ENCODE peak calls at places on chromosomes 1 and 21, in eight cellular contexts. Y, C, R, O, N, H, S and E are unnamed samples.

GRCh38 chr1:31785020-31785946 is 21.1 kb upstream of the ADGRB2 start:
- DNase-seq in Y (no peak), C (peak), R (no peak), O (no peak), N (no peak), H (peak), S (no peak), E (peak)

GRCh38 chr1:245997471-245998258 is 509.4 kb downstream of the SMYD3 start:
- DNase-seq in Y (no peak), C (no peak), R (no peak), O (peak), N (peak), H (no peak), S (peak), E (no peak)

GRCh38 chr1:1671365-1672119 is 12.7 kb upstream of the CDK11B start:
- DNase-seq in Y (no peak), C (peak), R (no peak), O (no peak), N (no peak), H (no peak), S (no peak), E (no peak)

GRCh38 chr1:4101434-4102150 is 201.5 kb upstream of the C1orf174 start:
- DNase-seq in Y (no peak), C (no peak), R (no peak), O (no peak), N (no peak), H (no peak), S (no peak), E (no peak)

GRCh38 chr1:211613108-211613947 is 34.4 kb upstream of the SLC30A1 start:
- DNase-seq in Y (peak), C (peak), R (no peak), O (peak), N (peak), H (no peak), S (peak), E (no peak)

GRCh38 chr21:35323947-35324346 is 274.8 kb upstream of the RUNX1 start:
- DNase-seq in Y (no peak), C (no peak), R (no peak), O (peak), N (no peak), H (no peak), S (no peak), E (no peak)

GRCh38 chr1:41394918-41395598 is 33.8 kb downstream of the FOXO6 start:
- DNase-seq in Y (no peak), C (no peak), R (no peak), O (no peak), N (no peak), H (peak), S (peak), E (no peak)

GRCh38 chr1:205370780-205371179 is 14.1 kb upstream of the KLHDC8A start:
- DNase-seq in Y (no peak), C (no peak), R (no peak), O (no peak), N (no peak), H (no peak), S (no peak), E (no peak)

GRCh38 chr1:66623812-66624211 is 89.9 kb downstream of the SGIP1 start:
- DNase-seq in Y (no peak), C (no peak), R (no peak), O (peak), N (peak), H (no peak), S (no peak), E (no peak)

GRCh38 chr1:174713796-174714195 is 266.0 kb downstream of the GPR52 start:
- DNase-seq in Y (no peak), C (no peak), R (no peak), O (peak), N (no peak), H (no peak), S (no peak), E (no peak)

GRCh38 chr1:244049142-244049968 is 1.7 kb upstream of the ZBTB18 start:
- DNase-seq in Y (no peak), C (peak), R (peak), O (no peak), N (no peak), H (no peak), S (peak), E (no peak)

GRCh38 chr1:37143818-37144217 is 109.5 kb upstream of the GRIK3 start:
- DNase-seq in Y (no peak), C (no peak), R (no peak), O (no peak), N (no peak), H (no peak), S (no peak), E (no peak)

GRCh38 chr1:19786988-19787423 is 12.7 kb downstream of the TMCO4 start:
- DNase-seq in Y (no peak), C (no peak), R (no peak), O (no peak), N (no peak), H (peak), S (peak), E (no peak)

GRCh38 chr1:9823693-9823942 is 147 bp downstream of the CLSTN1 start:
- DNase-seq in Y (no peak), C (no peak), R (no peak), O (no peak), N (no peak), H (no peak), S (no peak), E (no peak)

GRCh38 chr1:116817582-116818064 is 63.4 kb downstream of the CD2 start:
- DNase-seq in Y (no peak), C (no peak), R (peak), O (no peak), N (peak), H (peak), S (peak), E (no peak)

GRCh38 chr1:154940880-154941228 is 4.3 kb upstream of the PMVK start:
- DNase-seq in Y (no peak), C (no peak), R (peak), O (no peak), N (no peak), H (no peak), S (no peak), E (no peak)

GRCh38 chr1:223611939-223612338 is 53.6 kb downstream of the CAPN8 start:
- DNase-seq in Y (no peak), C (no peak), R (no peak), O (no peak), N (no peak), H (no peak), S (no peak), E (no peak)

GRCh38 chr1:35691080-35691479 is 27.6 kb downstream of the C1orf216 start:
- DNase-seq in Y (no peak), C (no peak), R (no peak), O (no peak), N (no peak), H (no peak), S (no peak), E (no peak)

GRCh38 chr21:42234026-42234425 is 15.1 kb downstream of the ABCG1 start:
- DNase-seq in Y (no peak), C (no peak), R (no peak), O (no peak), N (no peak), H (no peak), S (no peak), E (no peak)

GRCh38 chr1:38611661-38612211 is 247.8 kb downstream of the RRAGC start:
- DNase-seq in Y (no peak), C (no peak), R (no peak), O (no peak), N (no peak), H (no peak), S (no peak), E (no peak)

GRCh38 chr1:236156512-236157208 is 14.3 kb downstream of the GPR137B start:
- DNase-seq in Y (no peak), C (no peak), R (peak), O (no peak), N (no peak), H (no peak), S (no peak), E (no peak)

GRCh38 chr1:79188371-79188770 is 181.8 kb upstream of the ADGRL4 start:
- DNase-seq in Y (no peak), C (no peak), R (no peak), O (peak), N (peak), H (no peak), S (peak), E (no peak)

GRCh38 chr1:62386351-62387121 is 50.3 kb upstream of the USP1 start:
- DNase-seq in Y (no peak), C (no peak), R (no peak), O (peak), N (no peak), H (no peak), S (no peak), E (no peak)

GRCh38 chr1:154157520-154158306 is 2.8 kb upstream of the NUP210L start:
- DNase-seq in Y (no peak), C (no peak), R (peak), O (no peak), N (peak), H (no peak), S (peak), E (no peak)

GRCh38 chr1:69414574-69414973 is 153.1 kb upstream of the LRRC7 start:
- DNase-seq in Y (no peak), C (no peak), R (no peak), O (no peak), N (no peak), H (no peak), S (no peak), E (no peak)

GRCh38 chr1:183490932-183491331 is 18.6 kb downstream of the SMG7 start:
- DNase-seq in Y (no peak), C (no peak), R (no peak), O (no peak), N (no peak), H (no peak), S (no peak), E (no peak)

GRCh38 chr1:3610165-3610822 is 1.0 kb downstream of the MEGF6 start:
- DNase-seq in Y (no peak), C (no peak), R (no peak), O (no peak), N (no peak), H (peak), S (no peak), E (no peak)

DNA sequence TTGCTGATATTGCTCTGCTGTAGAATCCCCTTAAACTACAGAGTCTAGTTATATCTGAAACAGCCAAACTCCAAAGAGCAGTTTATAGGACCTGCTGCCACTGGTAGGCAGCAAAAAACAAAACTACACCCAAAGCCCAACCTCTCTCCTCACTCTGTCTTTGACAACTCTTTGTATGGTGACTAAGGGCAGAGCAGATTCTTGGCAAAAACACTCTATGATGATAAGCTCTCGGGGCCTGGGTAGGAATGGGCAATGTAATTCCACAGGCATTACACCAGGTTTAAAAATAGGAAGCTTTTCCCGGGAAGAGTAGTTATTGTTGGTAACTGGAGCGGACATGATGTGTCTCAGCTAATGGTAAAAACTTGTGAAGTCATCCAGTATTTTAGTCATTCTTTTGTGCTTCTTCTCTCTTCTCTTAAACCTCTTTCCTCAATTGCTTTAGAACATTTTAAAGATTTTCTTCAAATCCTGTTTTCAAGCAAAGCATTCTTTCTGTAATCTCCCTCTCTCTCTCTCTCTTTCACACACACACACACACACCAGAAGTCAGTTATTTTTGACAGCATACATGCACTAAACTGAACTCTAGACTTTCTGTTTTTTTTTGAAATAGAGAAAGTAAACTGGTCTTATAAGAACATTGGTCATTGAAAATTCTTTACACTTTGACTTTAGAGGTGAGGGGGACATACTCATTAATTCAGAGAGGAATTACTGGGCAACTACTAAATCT is 193.5 kb downstream of the PAPPA2 start:
- DNase-seq in Y (no peak), C (no peak), R (no peak), O (peak), N (peak), H (no peak), S (peak), E (no peak)
- TF ChIP-seq CTCF in Y (no peak), C (no peak), R (no peak), O (no peak), N (no peak), H (no peak), S (no peak), E (peak)

DNA sequence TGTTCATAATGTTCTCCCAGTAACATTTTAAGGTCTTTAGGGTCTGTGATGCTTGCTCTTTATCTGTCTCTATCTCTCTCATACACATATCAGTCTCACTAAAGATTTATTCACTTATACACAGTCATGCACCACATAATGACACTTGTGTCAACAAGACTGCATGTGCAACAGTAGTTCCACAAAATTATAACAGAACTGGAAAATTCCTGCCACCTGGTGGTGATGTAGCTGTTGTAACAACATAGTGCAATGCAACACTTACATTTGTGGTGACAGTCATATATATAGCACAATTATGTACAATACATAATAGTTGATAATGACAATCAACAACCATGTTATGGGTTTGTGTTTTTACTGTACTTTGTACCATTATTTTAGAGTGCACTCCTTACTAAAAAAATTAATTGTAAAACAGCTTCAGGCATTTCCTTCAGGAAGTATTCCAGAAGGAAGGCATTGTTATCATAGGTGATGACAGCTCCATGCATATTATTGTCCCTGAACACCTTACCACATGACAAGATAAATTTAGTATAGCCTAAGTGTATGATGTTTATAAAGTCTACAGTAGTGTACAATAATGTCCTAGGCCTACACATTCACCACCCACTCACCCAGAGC is 8.1 kb downstream of the TDRD5 start:
- DNase-seq in Y (no peak), C (no peak), R (no peak), O (peak), N (peak), H (no peak), S (peak), E (no peak)
- TF ChIP-seq CTCF in Y (peak), C (peak), R (peak), O (peak), N (peak), H (peak), S (peak), E (peak)

GRCh38 chr1:84973493-84974334 is 23.2 kb downstream of the MCOLN2 start:
- DNase-seq in Y (no peak), C (no peak), R (no peak), O (no peak), N (no peak), H (no peak), S (no peak), E (no peak)
- TF ChIP-seq CTCF in Y (no peak), C (no peak), R (peak), O (no peak), N (no peak), H (no peak), S (no peak), E (no peak)

GRCh38 chr1:199046618-199047017 is 407.8 kb downstream of the PTPRC start:
- DNase-seq in Y (no peak), C (no peak), R (no peak), O (no peak), N (no peak), H (no peak), S (peak), E (no peak)
- TF ChIP-seq CTCF in Y (no peak), C (no peak), R (no peak), O (peak), N (peak), H (no peak), S (peak), E (no peak)

GRCh38 chr21:45166931-45167330 is 92.6 kb downstream of the ADARB1 start:
- DNase-seq in Y (no peak), C (no peak), R (no peak), O (no peak), N (no peak), H (no peak), S (peak), E (no peak)
- TF ChIP-seq CTCF in Y (no peak), C (no peak), R (no peak), O (no peak), N (no peak), H (no peak), S (no peak), E (no peak)

DNA sequence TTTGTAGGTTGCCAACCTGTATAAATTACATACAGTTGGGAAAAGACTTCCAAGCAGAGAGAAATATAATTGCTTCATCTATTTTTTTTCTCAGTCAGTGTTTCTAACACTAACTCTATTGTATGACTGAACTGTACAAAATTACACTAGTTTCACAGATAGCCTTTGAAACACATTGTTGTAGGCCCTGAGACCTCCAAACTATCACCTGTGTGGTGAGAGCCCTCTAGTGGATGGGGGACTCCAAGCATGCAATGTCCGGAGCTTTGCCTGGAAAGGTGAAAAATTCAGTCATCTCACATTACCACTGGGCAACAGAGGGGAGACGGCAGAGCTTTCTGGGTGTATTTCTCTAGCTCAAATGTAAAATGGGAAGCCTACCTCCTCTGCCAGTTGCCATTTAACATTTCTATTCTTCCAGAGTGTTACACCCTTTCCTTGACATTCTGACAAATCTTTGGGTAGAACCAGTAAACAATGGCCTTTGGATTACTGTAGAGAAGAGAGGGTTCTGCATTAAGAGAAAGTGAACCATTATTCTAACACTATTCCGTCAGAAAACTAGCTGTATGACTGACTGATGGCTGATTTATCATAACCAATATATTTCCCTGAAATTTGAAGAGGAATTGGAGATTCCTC is 212.2 kb downstream of the LYPLAL1 start:
- DNase-seq in Y (no peak), C (peak), R (peak), O (peak), N (peak), H (peak), S (peak), E (no peak)
- TF ChIP-seq CTCF in Y (peak), C (peak), R (peak), O (peak), N (peak), H (peak), S (peak), E (peak)

DNA sequence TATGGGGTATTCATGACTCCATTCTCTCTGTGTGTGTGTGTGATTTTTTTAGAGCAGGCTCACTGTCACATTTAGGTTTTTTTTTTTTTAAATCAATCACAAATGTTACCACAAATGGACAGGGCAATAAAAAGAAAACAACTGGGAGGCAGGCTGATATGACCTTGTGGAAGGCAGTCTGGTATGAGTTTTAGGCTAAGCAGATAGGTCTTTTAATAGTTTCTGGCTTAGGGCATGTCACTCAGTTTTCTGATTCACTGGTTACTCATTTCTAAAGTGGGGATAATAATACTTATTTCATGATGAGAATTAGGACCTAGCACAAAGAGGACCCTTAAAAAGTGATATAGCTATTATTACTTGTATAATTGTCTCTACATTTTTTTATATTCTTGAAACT is 278.9 kb downstream of the RYR2 start:
- DNase-seq in Y (no peak), C (no peak), R (no peak), O (no peak), N (no peak), H (no peak), S (no peak), E (no peak)
- TF ChIP-seq CTCF in Y (no peak), C (no peak), R (no peak), O (no peak), N (no peak), H (no peak), S (no peak), E (no peak)

DNA sequence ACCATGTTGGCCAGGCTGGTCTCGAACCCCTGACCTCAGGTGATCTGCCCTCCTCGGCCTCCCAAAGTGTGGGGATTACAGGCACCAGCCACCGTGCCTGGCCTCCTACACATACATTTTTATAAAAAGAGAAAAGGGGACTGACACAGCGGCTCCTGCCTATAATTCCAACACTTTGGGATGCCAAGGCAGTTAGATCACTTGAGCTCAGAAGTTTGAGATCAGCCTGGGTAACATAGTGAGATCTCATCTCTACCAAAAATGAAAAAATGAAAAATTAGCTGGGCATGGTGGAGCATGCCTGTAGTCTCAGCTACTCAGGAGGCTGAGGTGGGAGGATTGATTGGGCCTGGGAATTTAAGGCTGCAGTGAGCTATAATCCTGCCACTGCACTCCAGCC is 23.4 kb downstream of the ZNF281 start:
- DNase-seq in Y (no peak), C (no peak), R (no peak), O (no peak), N (no peak), H (no peak), S (no peak), E (no peak)
- TF ChIP-seq CTCF in Y (no peak), C (no peak), R (no peak), O (no peak), N (no peak), H (no peak), S (no peak), E (no peak)

GRCh38 chr1:234599617-234600417 is 10.2 kb downstream of the IRF2BP2 start:
- DNase-seq in Y (no peak), C (peak), R (peak), O (peak), N (peak), H (peak), S (peak), E (peak)
- TF ChIP-seq CTCF in Y (no peak), C (no peak), R (peak), O (peak), N (no peak), H (no peak), S (no peak), E (no peak)